ENCODE peak calls at places on chromosomes 6 and 20, in eight cellular contexts. R is aorta; K is CD8-positive, alpha-beta T cell; A is upper lobe of right lung; Q is IMR-90; N is Caco-2; W is uterus; M is GM23248. B is an unnamed sample.
A peak's percentile ranks its signal among the peaks of the same experiment; 100 is the strongest.

GRCh38 chr6:158283304-158284005 is 28.8 kb upstream of the TULP4 start:
- DNase-seq in R (no peak), K (no peak), A (no peak), Q (peak; percentile 67), N (no peak), W (no peak), M (peak; percentile 42), B (no peak)

GRCh38 chr20:45157977-45158376 is 16.7 kb upstream of the PI3 start:
- DNase-seq in R (no peak), K (no peak), A (no peak), Q (peak; percentile 43), N (no peak), W (no peak), M (peak; percentile 84), B (no peak)

GRCh38 chr20:63737940-63738686 is 1.5 kb upstream of the SLC2A4RG start:
- DNase-seq in R (peak; percentile 73), K (peak; percentile 42), A (peak; percentile 69), Q (no peak), N (peak; percentile 72), W (peak; percentile 35), M (no peak), B (no peak)

GRCh38 chr6:110689275-110689935 is 125.9 kb downstream of the CDK19 start:
- DNase-seq in R (no peak), K (peak; percentile 9), A (no peak), Q (no peak), N (no peak), W (no peak), M (no peak), B (no peak)

GRCh38 chr6:30219244-30219643 is 6.0 kb upstream of the TRIM26 start:
- DNase-seq in R (no peak), K (peak; percentile 55), A (no peak), Q (peak; percentile 44), N (no peak), W (no peak), M (peak; percentile 73), B (peak; percentile 37)

GRCh38 chr20:35328095-35328685 is 36.0 kb upstream of the FAM83C start:
- DNase-seq in R (no peak), K (no peak), A (no peak), Q (no peak), N (no peak), W (no peak), M (no peak), B (no peak)

GRCh38 chr6:170347091-170347490 is 40.5 kb downstream of the FAM120B start:
- DNase-seq in R (no peak), K (no peak), A (no peak), Q (peak; percentile 51), N (no peak), W (no peak), M (peak; percentile 7), B (no peak)

GRCh38 chr6:43284986-43285385 is 13.1 kb upstream of the SLC22A7 start:
- DNase-seq in R (no peak), K (no peak), A (no peak), Q (no peak), N (no peak), W (no peak), M (peak; percentile 30), B (no peak)

GRCh38 chr6:116406678-116407345 is 36.1 kb downstream of the DSE start:
- DNase-seq in R (no peak), K (no peak), A (no peak), Q (peak; percentile 89), N (no peak), W (no peak), M (peak; percentile 71), B (no peak)

GRCh38 chr20:41750137-41750536 is 132.0 kb upstream of the CHD6 start:
- DNase-seq in R (no peak), K (no peak), A (no peak), Q (no peak), N (no peak), W (no peak), M (no peak), B (no peak)

GRCh38 chr6:87944541-87944954 is 103.1 kb upstream of the SPACA1 start:
- DNase-seq in R (peak; percentile 94), K (no peak), A (peak; percentile 70), Q (peak; percentile 36), N (peak; percentile 51), W (peak; percentile 44), M (peak; percentile 87), B (peak; percentile 84)

GRCh38 chr6:106451419-106451818 is 90.9 kb downstream of the CRYBG1 start:
- DNase-seq in R (no peak), K (no peak), A (no peak), Q (no peak), N (no peak), W (no peak), M (peak; percentile 44), B (no peak)

GRCh38 chr6:107730106-107730505 is 94.0 kb downstream of the SCML4 start:
- DNase-seq in R (no peak), K (peak; percentile 64), A (no peak), Q (no peak), N (no peak), W (no peak), M (no peak), B (no peak)

GRCh38 chr6:107729098-107729497 is 95.0 kb downstream of the SCML4 start:
- DNase-seq in R (no peak), K (no peak), A (no peak), Q (no peak), N (no peak), W (no peak), M (no peak), B (no peak)

GRCh38 chr6:107730683-107731314 is 93.3 kb downstream of the SCML4 start:
- DNase-seq in R (no peak), K (no peak), A (no peak), Q (no peak), N (peak; percentile 42), W (no peak), M (no peak), B (no peak)

GRCh38 chr6:107732461-107732860 is 91.7 kb downstream of the SCML4 start:
- DNase-seq in R (no peak), K (no peak), A (no peak), Q (no peak), N (no peak), W (no peak), M (no peak), B (no peak)

DNA sequence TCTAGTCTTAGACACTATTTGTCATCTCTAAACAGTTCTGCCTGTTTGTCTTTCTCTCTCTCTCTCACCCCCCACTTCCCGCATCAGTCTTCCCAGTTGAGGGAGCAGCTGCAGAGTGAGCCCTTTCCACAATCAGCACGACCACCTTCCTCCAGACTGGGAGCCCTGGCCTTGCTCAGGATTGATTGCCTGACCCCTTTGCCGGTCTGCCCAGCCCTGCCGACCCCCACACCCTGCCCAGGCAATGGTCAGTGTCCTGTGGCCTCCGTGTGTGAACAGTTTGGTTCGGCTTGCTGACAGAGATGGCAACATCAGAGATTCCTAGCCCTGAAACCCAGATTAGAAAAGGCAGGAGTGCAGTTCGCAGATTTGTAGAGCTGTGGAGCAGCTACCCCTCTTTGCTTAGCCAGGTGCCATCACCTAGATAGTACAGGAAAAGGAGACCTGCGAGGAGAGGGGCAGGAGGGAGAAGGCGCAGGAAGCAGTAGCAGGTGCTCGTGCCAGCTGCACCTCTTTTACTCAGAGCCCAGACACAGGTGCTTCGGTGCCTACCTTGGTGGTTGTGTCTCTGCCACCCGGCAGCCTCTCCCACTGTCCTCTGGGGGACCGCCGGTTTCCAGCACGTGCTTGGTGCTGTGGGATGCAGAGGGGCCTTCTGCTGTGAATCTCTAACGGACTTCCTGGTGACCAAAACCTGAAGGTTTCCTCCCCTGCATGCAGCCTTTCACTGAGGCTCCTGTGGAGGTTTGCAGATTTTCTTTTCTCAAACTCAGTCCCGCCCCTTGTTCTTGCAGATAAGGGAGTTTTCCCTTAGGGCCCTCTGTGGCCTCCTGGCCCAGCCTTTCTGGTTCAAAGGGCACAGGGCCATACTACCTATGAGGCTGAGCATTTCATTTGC is 92.4 kb downstream of the SCML4 start:
- DNase-seq in R (no peak), K (peak; percentile 42), A (no peak), Q (no peak), N (peak; percentile 48), W (no peak), M (no peak), B (no peak)
- H3K4me3 ChIP-seq in R (no peak overlapping the region), K (peak overlapping the region; percentile 85), A (peak overlapping the region; percentile 35), Q (no peak overlapping the region), N (peak overlapping the region; percentile 25), W (no peak overlapping the region), M (no peak overlapping the region), B (no peak overlapping the region)

DNA sequence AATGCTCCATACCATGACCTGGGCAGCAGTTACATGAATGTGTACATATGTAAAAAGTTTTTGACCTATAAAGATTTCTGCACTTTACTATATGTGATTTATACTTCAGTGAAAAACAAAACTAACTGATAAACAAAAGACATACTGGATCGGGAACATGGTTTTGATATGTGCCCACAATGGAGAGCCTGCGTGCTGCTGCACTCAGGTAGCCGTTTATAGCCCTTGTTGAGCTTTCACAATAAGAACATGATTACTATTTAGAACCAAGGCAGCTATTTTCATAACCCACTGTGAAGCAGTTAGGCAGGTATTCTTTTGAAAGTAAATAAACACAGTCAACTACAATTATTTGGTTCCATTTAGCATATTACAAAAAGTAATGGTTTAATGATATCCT is 195.9 kb upstream of the RAB32 start:
- DNase-seq in R (no peak), K (no peak), A (no peak), Q (no peak), N (no peak), W (no peak), M (no peak), B (no peak)
- H3K4me3 ChIP-seq in R (no peak overlapping the region), K (no peak overlapping the region), A (no peak overlapping the region), Q (no peak overlapping the region), N (no peak overlapping the region), W (no peak overlapping the region), M (no peak overlapping the region), B (no peak overlapping the region)

DNA sequence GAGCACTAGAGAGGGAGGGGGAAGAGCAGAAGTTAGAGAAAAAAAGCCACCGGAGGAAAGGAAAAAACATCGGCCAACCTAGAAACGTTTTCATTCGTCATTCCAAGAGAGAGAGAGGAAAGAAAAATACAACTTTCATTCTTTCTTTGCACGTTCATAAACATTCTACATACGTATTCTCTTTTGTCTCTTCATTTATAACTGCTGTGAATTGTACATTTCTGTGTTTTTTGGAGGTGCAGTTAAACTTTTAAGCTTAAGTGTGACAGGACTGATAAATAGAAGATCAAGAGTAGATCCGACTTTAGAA is 2.0 kb downstream of the ID4 start:
- DNase-seq in R (no peak), K (no peak), A (no peak), Q (peak; percentile 7), N (no peak), W (no peak), M (no peak), B (no peak)
- H3K4me3 ChIP-seq in R (peak overlapping the region; percentile 95), K (no peak overlapping the region), A (peak overlapping the region; percentile 59), Q (peak overlapping the region; percentile 78), N (no peak overlapping the region), W (peak overlapping the region; percentile 61), M (peak overlapping the region; percentile 92), B (peak overlapping the region; percentile 78)

GRCh38 chr6:26598267-26598666 is 1.5 kb downstream of the ABT1 start:
- DNase-seq in R (no peak), K (no peak), A (no peak), Q (no peak), N (no peak), W (peak; percentile 30), M (no peak), B (no peak)
- H3K4me3 ChIP-seq in R (no peak overlapping the region), K (no peak overlapping the region), A (peak overlapping the region; percentile 98), Q (no peak overlapping the region), N (no peak overlapping the region), W (no peak overlapping the region), M (peak overlapping the region; percentile 96), B (no peak overlapping the region)